ENCODE peak calls at places on chromosomes 2 and 18, in four cellular contexts. O is aorta, P is adrenal gland, D is H1. U is an unnamed sample.

GRCh38 chr18:40293311-40293710 is 1661.7 kb upstream of the PIK3C3 start:
- DNase-seq in O (no peak), P (no peak), D (no peak), U (no peak)

GRCh38 chr18:21458322-21458721 is 142.2 kb downstream of the ESCO1 start:
- DNase-seq in O (no peak), P (no peak), D (no peak), U (no peak)

GRCh38 chr2:200354823-200355751 is 48.6 kb downstream of the SPATS2L start:
- DNase-seq in O (no peak), P (no peak), D (no peak), U (no peak)

GRCh38 chr2:18169121-18169786 is 290.8 kb downstream of the KCNS3 start:
- DNase-seq in O (no peak), P (no peak), D (no peak), U (no peak)

GRCh38 chr2:201157694-201158093 is 25.2 kb upstream of the CASP10 start:
- DNase-seq in O (no peak), P (no peak), D (no peak), U (no peak)

GRCh38 chr2:96948483-96949152 is 37.8 kb downstream of the FAM178B start:
- DNase-seq in O (no peak), P (no peak), D (no peak), U (no peak)

GRCh38 chr18:42338683-42339082 is 383.6 kb downstream of the PIK3C3 start:
- DNase-seq in O (no peak), P (no peak), D (no peak), U (no peak)

GRCh38 chr2:129285012-129285411 is 694.5 kb upstream of the RAB6C start:
- DNase-seq in O (no peak), P (no peak), D (no peak), U (no peak)

GRCh38 chr18:47150824-47151366 is 595 bp upstream of the HDHD2 start:
- DNase-seq in O (no peak), P (no peak), D (no peak), U (no peak)

GRCh38 chr2:168583710-168584521 is 127.8 kb downstream of the CERS6 start:
- DNase-seq in O (no peak), P (peak; percentile 89), D (no peak), U (no peak)

GRCh38 chr2:178190938-178191910 is 3.1 kb upstream of the OSBPL6 start:
- DNase-seq in O (no peak), P (no peak), D (no peak), U (no peak)

GRCh38 chr2:210099940-210100339 is 71.3 kb downstream of the KANSL1L start:
- DNase-seq in O (no peak), P (no peak), D (peak; percentile 54), U (no peak)

GRCh38 chr2:205461678-205462665 is 220.3 kb upstream of the NRP2 start:
- DNase-seq in O (no peak), P (no peak), D (no peak), U (no peak)

GRCh38 chr2:44934024-44934423 is 7.5 kb upstream of the SIX3 start:
- DNase-seq in O (no peak), P (no peak), D (peak; percentile 73), U (no peak)

GRCh38 chr2:230085201-230085600 is 16.5 kb upstream of the SLC16A14 start:
- DNase-seq in O (no peak), P (no peak), D (no peak), U (no peak)

GRCh38 chr2:72109291-72109690 is 38.4 kb downstream of the CYP26B1 start:
- DNase-seq in O (no peak), P (no peak), D (no peak), U (no peak)

GRCh38 chr2:55010149-55010591 is 40.1 kb downstream of the RTN4 start:
- DNase-seq in O (no peak), P (peak; percentile 80), D (no peak), U (no peak)

GRCh38 chr2:217261452-217261851 is 401.6 kb upstream of the TNP1 start:
- DNase-seq in O (no peak), P (peak; percentile 63), D (no peak), U (no peak)

GRCh38 chr2:38898256-38898655 is 8.6 kb downstream of the ARHGEF33 start:
- DNase-seq in O (no peak), P (no peak), D (no peak), U (no peak)

GRCh38 chr18:29882620-29883019 is 1159.9 kb downstream of the DSC3 start:
- DNase-seq in O (no peak), P (no peak), D (no peak), U (no peak)

GRCh38 chr2:117717072-117717471 is 97.4 kb upstream of the DDX18 start:
- DNase-seq in O (no peak), P (no peak), D (no peak), U (no peak)

GRCh38 chr2:44744961-44745360 is 196.5 kb upstream of the SIX3 start:
- DNase-seq in O (no peak), P (no peak), D (no peak), U (no peak)

GRCh38 chr18:7417742-7418141 is 149.4 kb upstream of the PTPRM start:
- DNase-seq in O (no peak), P (no peak), D (no peak), U (no peak)

GRCh38 chr18:33839452-33840225 is 261.6 kb downstream of the ASXL3 start:
- DNase-seq in O (no peak), P (no peak), D (no peak), U (peak; percentile 67)

GRCh38 chr2:145595296-145595695 is 1075.4 kb upstream of the ZEB2 start:
- DNase-seq in O (no peak), P (no peak), D (no peak), U (no peak)

GRCh38 chr2:23542390-23542789 is 157.4 kb downstream of the KLHL29 start:
- DNase-seq in O (no peak), P (no peak), D (no peak), U (no peak)

GRCh38 chr2:11813951-11814350 is 67.5 kb downstream of the LPIN1 start:
- DNase-seq in O (no peak), P (peak; percentile 45), D (no peak), U (no peak)

GRCh38 chr2:69083126-69083733 is 70.3 kb downstream of the ANTXR1 start:
- DNase-seq in O (no peak), P (peak; percentile 64), D (no peak), U (no peak)

GRCh38 chr2:56299166-56299806 is 115.5 kb downstream of the CCDC85A start:
- DNase-seq in O (no peak), P (no peak), D (no peak), U (no peak)

GRCh38 chr18:50727721-50728470 is 91.9 kb downstream of the MRO start:
- DNase-seq in O (no peak), P (no peak), D (no peak), U (no peak)

GRCh38 chr2:210606001-210606400 is 49.6 kb downstream of the CPS1 start:
- DNase-seq in O (no peak), P (no peak), D (no peak), U (no peak)

GRCh38 chr2:236972491-236973379 is 113.0 kb upstream of the COPS8 start:
- DNase-seq in O (peak; percentile 82), P (peak; percentile 72), D (no peak), U (no peak)

GRCh38 chr2:143422681-143423080 is 293.5 kb downstream of the ARHGAP15 start:
- DNase-seq in O (no peak), P (no peak), D (no peak), U (no peak)

DNA sequence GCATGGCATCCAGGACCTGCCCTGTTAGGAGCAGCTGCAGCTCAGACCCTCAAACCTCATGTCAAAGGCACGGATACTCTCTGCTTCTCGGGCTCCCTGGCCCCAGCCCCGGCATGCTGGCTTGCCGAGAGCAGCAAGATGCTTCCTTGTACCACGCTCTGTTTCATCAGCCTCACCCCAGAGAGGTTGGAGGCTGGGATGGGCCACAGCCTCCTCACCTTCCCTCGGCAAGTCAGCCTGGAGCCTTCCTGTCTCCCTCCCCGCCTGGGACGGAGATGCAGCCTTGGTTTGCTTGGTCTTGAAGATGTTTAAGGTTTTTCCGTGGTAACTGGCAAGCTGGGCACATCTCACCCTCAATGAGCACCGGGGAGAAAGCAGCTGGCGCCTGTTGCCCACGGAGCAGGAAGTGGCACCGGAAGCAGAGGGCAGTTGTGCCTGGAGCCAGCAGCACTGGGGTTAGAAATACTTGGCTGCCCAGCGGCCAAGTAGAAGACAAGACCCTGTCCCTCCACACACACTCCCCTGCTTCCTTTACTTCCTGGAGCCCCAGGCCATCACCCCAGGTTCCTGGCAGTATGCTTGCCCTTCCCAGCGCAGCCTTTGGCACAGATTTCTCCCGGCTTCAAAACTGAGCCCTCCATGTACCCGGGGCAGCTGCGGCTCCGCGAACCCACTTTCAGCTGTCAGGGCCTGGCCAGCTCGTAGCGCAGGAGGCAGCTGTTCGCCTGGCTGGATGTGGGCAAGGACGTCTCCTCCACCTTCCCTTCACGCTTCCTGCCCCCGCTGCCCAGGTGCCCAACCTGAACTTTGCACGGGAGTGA is 17.4 kb downstream of the FBLN7 start:
- DNase-seq in O (no peak), P (peak; percentile 13), D (no peak), U (no peak)
- H3K4me3 ChIP-seq in O (no peak overlapping the region), P (no peak overlapping the region), D (no peak overlapping the region), U (no peak overlapping the region)

DNA sequence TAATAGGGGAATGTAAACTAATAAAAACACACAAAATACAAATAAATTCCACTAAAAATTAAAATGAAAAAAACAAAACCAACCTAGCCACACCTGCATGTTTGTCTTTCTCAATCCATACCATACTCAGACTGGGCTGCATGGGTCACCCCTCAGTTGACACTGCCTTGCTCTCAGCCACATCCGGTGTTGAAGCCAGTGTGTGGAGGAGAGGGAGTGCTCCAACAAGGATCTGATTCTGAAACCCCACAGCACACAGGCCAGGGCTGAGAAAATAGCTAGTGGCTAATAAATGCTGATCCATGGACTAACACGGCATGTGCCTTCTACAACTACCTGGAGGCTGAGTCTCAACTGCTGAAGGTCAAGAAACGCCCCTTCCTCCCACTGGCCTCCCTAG is 13.7 kb downstream of the RND3 start:
- DNase-seq in O (no peak), P (no peak), D (no peak), U (no peak)
- H3K4me1 ChIP-seq in O (peaks cover 12% of the 10 kb centered on the region), P (peaks cover 64% of the 10 kb centered on the region), D (peaks cover 9% of the 10 kb centered on the region), U (peaks cover 1% of the 10 kb centered on the region)

GRCh38 chr2:101263377-101263800 is 10.7 kb downstream of the CNOT11 start:
- DNase-seq in O (no peak), P (no peak), D (no peak), U (no peak)

GRCh38 chr2:101267671-101268656 is 15.3 kb downstream of the CNOT11 start:
- DNase-seq in O (no peak), P (no peak), D (no peak), U (no peak)

GRCh38 chr2:101262142-101262541 is 9.5 kb downstream of the CNOT11 start:
- DNase-seq in O (no peak), P (no peak), D (no peak), U (no peak)

GRCh38 chr2:101264360-101264939 is 11.8 kb downstream of the CNOT11 start:
- DNase-seq in O (no peak), P (no peak), D (no peak), U (no peak)

DNA sequence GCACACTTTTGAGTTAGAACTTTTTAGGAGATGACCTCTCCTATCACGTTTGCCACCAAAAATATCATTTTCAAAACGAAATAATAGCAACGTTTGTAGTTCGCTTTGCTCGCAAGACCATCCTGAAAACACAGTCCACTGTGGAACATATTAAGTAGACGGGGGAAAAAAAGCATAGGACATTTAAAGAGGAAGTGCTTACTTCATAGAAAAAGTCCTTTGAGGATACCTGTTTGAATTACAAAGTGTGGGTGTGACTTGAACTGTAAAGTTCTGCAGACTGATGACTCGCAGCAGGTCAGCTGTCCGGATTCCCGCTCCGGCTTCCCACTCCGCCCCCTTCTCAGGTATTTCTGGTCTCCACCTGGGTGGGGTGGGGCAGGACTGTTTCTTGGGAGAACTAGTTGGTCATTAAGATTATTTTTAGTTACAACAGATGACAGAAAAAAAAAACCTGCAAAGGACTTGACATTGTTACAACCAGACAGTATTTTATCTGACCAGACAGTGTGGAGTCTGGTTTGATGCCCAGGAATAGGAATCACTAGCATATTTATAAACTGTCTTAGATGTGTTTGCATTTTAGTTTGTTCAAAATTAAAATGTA is 13.3 kb downstream of the CNOT11 start:
- DNase-seq in O (no peak), P (no peak), D (no peak), U (no peak)
- H3K27ac ChIP-seq in O (no peak overlapping the region), P (no peak overlapping the region), D (no peak overlapping the region), U (no peak overlapping the region)

GRCh38 chr2:74032909-74033261 is 48.2 kb downstream of the TET3 start:
- DNase-seq in O (no peak), P (no peak), D (no peak), U (no peak)
- H3K4me3 ChIP-seq in O (no peak overlapping the region), P (no peak overlapping the region), D (no peak overlapping the region), U (no peak overlapping the region)